ENCODE peak calls at places on chromosome 7, in six cellular contexts. T is stimulated activated CD4-positive, alpha-beta T cell treated with anti-CD3 and anti-CD28 coated beads, Interleukin-12 subunit alpha, Interleukin-12 subunit beta, amount 100 ng/mL, for 4 hours; V is activated gamma-delta T cell; K is thyroid gland; U is HFF-Myc; O is amygdala. M is an unnamed sample.
A peak's percentile ranks its signal among the peaks of the same experiment; 100 is the strongest.

GRCh38 chr7:156999611-157000046 is 10.8 kb downstream of the MNX1 start:
- DNase-seq in T (no peak), V (no peak), K (no peak), U (no peak), O (no peak), M (peak; percentile 56)

GRCh38 chr7:53397911-53398310 is 362.5 kb downstream of the POM121L12 start:
- DNase-seq in T (no peak), V (no peak), K (no peak), U (no peak), O (no peak), M (no peak)

GRCh38 chr7:152403726-152404125 is 32.1 kb downstream of the KMT2C start:
- DNase-seq in T (no peak), V (no peak), K (no peak), U (no peak), O (no peak), M (no peak)

GRCh38 chr7:103413407-103413806 is 32.6 kb downstream of the SLC26A5 start:
- DNase-seq in T (no peak), V (no peak), K (no peak), U (no peak), O (no peak), M (no peak)

GRCh38 chr7:48611993-48612392 is 312.4 kb upstream of the CDC14C start:
- DNase-seq in T (no peak), V (no peak), K (no peak), U (no peak), O (no peak), M (no peak)

GRCh38 chr7:53238021-53238605 is 202.7 kb downstream of the POM121L12 start:
- DNase-seq in T (no peak), V (no peak), K (no peak), U (no peak), O (no peak), M (no peak)

GRCh38 chr7:147803625-147804024 is 786.9 kb upstream of the C7orf33 start:
- DNase-seq in T (no peak), V (no peak), K (no peak), U (no peak), O (no peak), M (no peak)

GRCh38 chr7:159020987-159021386 is 123.7 kb downstream of the VIPR2 start:
- DNase-seq in T (no peak), V (no peak), K (no peak), U (no peak), O (no peak), M (peak; percentile 72)

GRCh38 chr7:40717242-40717641 is 582.4 kb downstream of the SUGCT start:
- DNase-seq in T (no peak), V (no peak), K (peak; percentile 12), U (peak; percentile 93), O (no peak), M (peak; percentile 82)

GRCh38 chr7:149764481-149765398 is 8.6 kb downstream of the ZNF467 start:
- DNase-seq in T (no peak), V (no peak), K (no peak), U (no peak), O (no peak), M (peak; percentile 78)

GRCh38 chr7:41921453-41921912 is 218.6 kb upstream of the INHBA start:
- DNase-seq in T (no peak), V (no peak), K (no peak), U (peak; percentile 79), O (no peak), M (no peak)

GRCh38 chr7:128236924-128237586 is 4.0 kb upstream of the LEP start:
- DNase-seq in T (no peak), V (no peak), K (no peak), U (peak; percentile 81), O (no peak), M (no peak)

M was measured in ecto neural progenitor cell.